ENCODE peak calls at places on chromosomes 12 and 14, in nine cellular contexts. One of them, this sample, is unnamed.

GRCh38 chr12:116377194-116377735 is 99.8 kb upstream of the MED13L start:
- DNase-seq in heart left ventricle: no peak
- DNase-seq in CD8-positive, alpha-beta T cell: no peak
- DNase-seq in NT2/D1: no peak
- DNase-seq in Panc1: no peak
- DNase-seq in GM23338: no peak
- DNase-seq in PC-3: no peak
- DNase-seq in IMR-90: no peak
- DNase-seq in lung: no peak
- DNase-seq in this sample: no peak

GRCh38 chr14:29273513-29273912 is 506.9 kb downstream of the FOXG1 start:
- DNase-seq in NT2/D1: no peak
- DNase-seq in PC-3: no peak
- DNase-seq in IMR-90: no peak
- DNase-seq in CD8-positive, alpha-beta T cell: no peak
- DNase-seq in lung: no peak
- DNase-seq in Panc1: no peak
- DNase-seq in GM23338: peak; percentile 24
- DNase-seq in heart left ventricle: no peak
- DNase-seq in this sample: no peak

GRCh38 chr12:67269632-67270578 is 747 bp downstream of the CAND1 start:
- DNase-seq in NT2/D1: peak; percentile 30
- DNase-seq in Panc1: no peak
- DNase-seq in GM23338: peak; percentile 85
- DNase-seq in IMR-90: no peak
- DNase-seq in lung: peak; percentile 49
- DNase-seq in PC-3: peak; percentile 33
- DNase-seq in CD8-positive, alpha-beta T cell: peak; percentile 26
- DNase-seq in heart left ventricle: peak; percentile 48
- DNase-seq in this sample: peak; percentile 52

GRCh38 chr12:46385439-46385838 is 12.9 kb upstream of the SLC38A2 start:
- DNase-seq in CD8-positive, alpha-beta T cell: no peak
- DNase-seq in lung: no peak
- DNase-seq in IMR-90: no peak
- DNase-seq in NT2/D1: no peak
- DNase-seq in GM23338: peak; percentile 29
- DNase-seq in PC-3: peak; percentile 25
- DNase-seq in Panc1: no peak
- DNase-seq in heart left ventricle: no peak
- DNase-seq in this sample: no peak

GRCh38 chr12:93795352-93795751 is 118.2 kb downstream of the CRADD start:
- DNase-seq in lung: no peak
- DNase-seq in GM23338: no peak
- DNase-seq in PC-3: no peak
- DNase-seq in heart left ventricle: no peak
- DNase-seq in NT2/D1: no peak
- DNase-seq in IMR-90: no peak
- DNase-seq in Panc1: no peak
- DNase-seq in CD8-positive, alpha-beta T cell: no peak
- DNase-seq in this sample: no peak

GRCh38 chr14:42090122-42090521 is 483.4 kb downstream of the LRFN5 start:
- DNase-seq in Panc1: no peak
- DNase-seq in PC-3: peak; percentile 73
- DNase-seq in GM23338: no peak
- DNase-seq in IMR-90: no peak
- DNase-seq in NT2/D1: no peak
- DNase-seq in heart left ventricle: no peak
- DNase-seq in CD8-positive, alpha-beta T cell: no peak
- DNase-seq in lung: no peak
- DNase-seq in this sample: no peak

GRCh38 chr12:55704824-55705780 is 2.6 kb downstream of the ITGA7 start:
- DNase-seq in heart left ventricle: peak; percentile 48
- DNase-seq in GM23338: no peak
- DNase-seq in Panc1: no peak
- DNase-seq in PC-3: no peak
- DNase-seq in CD8-positive, alpha-beta T cell: no peak
- DNase-seq in lung: no peak
- DNase-seq in IMR-90: no peak
- DNase-seq in NT2/D1: no peak
- DNase-seq in this sample: no peak

GRCh38 chr12:6345319-6346071 is 3.6 kb upstream of the TNFRSF1A start:
- DNase-seq in PC-3: peak; percentile 83
- DNase-seq in heart left ventricle: no peak
- DNase-seq in Panc1: no peak
- DNase-seq in CD8-positive, alpha-beta T cell: no peak
- DNase-seq in GM23338: no peak
- DNase-seq in lung: no peak
- DNase-seq in IMR-90: peak; percentile 99
- DNase-seq in NT2/D1: no peak
- DNase-seq in this sample: no peak

GRCh38 chr14:73634333-73634833 is 10.4 kb upstream of the DNAL1 start:
- DNase-seq in GM23338: peak; percentile 94
- DNase-seq in CD8-positive, alpha-beta T cell: no peak
- DNase-seq in lung: peak; percentile 31
- DNase-seq in PC-3: peak; percentile 40
- DNase-seq in Panc1: no peak
- DNase-seq in NT2/D1: peak; percentile 64
- DNase-seq in IMR-90: no peak
- DNase-seq in heart left ventricle: peak; percentile 48
- DNase-seq in this sample: no peak

GRCh38 chr12:47828967-47829482 is 9.3 kb upstream of the HDAC7 start:
- DNase-seq in heart left ventricle: peak; percentile 91
- DNase-seq in PC-3: peak; percentile 90
- DNase-seq in IMR-90: peak; percentile 59
- DNase-seq in GM23338: peak; percentile 76
- DNase-seq in lung: peak; percentile 86
- DNase-seq in CD8-positive, alpha-beta T cell: no peak
- DNase-seq in NT2/D1: no peak
- DNase-seq in Panc1: no peak
- DNase-seq in this sample: no peak

DNA sequence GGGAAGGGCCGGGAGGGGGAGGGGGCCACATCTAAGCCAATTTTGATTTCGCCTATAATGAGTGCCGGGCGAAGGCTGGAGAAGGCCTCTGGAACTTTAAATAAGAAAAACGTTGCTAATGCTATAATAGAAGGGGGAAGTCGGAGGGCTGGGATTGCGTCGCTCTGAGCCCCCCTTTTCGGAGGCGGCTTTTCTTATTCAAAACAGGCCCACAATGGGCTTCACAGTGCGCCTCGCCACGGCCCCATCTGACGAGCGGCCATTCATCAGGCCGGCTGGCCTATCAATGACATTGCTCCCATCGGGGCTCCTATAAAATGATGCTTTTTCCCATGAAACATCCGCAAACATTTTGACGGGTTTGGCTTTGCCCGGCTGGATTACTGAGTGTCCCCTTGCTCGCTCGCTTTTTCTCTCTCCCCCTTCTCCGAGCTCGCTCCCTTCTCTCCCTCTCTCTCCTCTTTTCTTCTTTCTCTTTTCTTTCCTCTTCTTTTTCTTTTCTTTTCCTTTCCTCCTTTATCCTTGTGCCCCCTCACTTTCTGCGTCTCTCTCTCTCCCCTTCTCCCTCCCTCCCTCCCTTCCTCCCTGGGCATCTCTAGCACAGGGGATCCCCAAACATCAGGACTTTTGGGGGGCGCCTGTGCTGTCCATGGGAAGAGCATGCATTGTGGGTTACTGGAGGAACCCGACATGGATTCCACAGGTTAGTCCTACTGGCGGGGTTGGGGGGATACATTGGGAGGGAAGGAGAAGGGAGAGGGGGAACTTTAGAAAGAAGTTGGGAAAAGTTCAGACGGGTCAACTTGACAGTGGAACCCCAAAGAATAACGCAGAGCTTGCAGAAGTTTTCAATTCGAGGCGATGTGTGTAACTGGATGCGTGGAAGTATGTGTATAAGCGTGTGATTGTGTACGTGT is at the start of gene RFX4:
- DNase-seq in Panc1: no peak
- DNase-seq in CD8-positive, alpha-beta T cell: no peak
- DNase-seq in PC-3: no peak
- DNase-seq in NT2/D1: peak; percentile 81
- DNase-seq in heart left ventricle: no peak
- DNase-seq in GM23338: peak; percentile 90
- DNase-seq in IMR-90: no peak
- DNase-seq in lung: no peak
- DNase-seq in this sample: no peak
- H3K4me3 ChIP-seq in Panc1: no peak within 1 kb of the TSS
- H3K4me3 ChIP-seq in CD8-positive, alpha-beta T cell: peak within 1 kb of the TSS; percentile 19
- H3K4me3 ChIP-seq in PC-3: no peak within 1 kb of the TSS
- H3K4me3 ChIP-seq in NT2/D1: peak within 1 kb of the TSS; percentile 49
- H3K4me3 ChIP-seq in heart left ventricle: peak within 1 kb of the TSS; percentile 43
- H3K4me3 ChIP-seq in GM23338: peak within 1 kb of the TSS; percentile 74
- H3K4me3 ChIP-seq in IMR-90: no peak within 1 kb of the TSS
- H3K4me3 ChIP-seq in lung: peak within 1 kb of the TSS; percentile 5
- H3K4me3 ChIP-seq in this sample: no peak within 1 kb of the TSS

GRCh38 chr12:122374707-122375106 is 47.8 kb downstream of the CLIP1 start:
- DNase-seq in IMR-90: no peak
- DNase-seq in Panc1: no peak
- DNase-seq in GM23338: no peak
- DNase-seq in heart left ventricle: no peak
- DNase-seq in NT2/D1: no peak
- DNase-seq in lung: no peak
- DNase-seq in PC-3: no peak
- DNase-seq in CD8-positive, alpha-beta T cell: no peak
- DNase-seq in this sample: no peak

GRCh38 chr12:122368361-122369073 is 54.0 kb downstream of the CLIP1 start:
- DNase-seq in NT2/D1: no peak
- DNase-seq in PC-3: peak; percentile 35
- DNase-seq in heart left ventricle: no peak
- DNase-seq in GM23338: no peak
- DNase-seq in Panc1: peak; percentile 42
- DNase-seq in CD8-positive, alpha-beta T cell: no peak
- DNase-seq in IMR-90: peak; percentile 81
- DNase-seq in lung: no peak
- DNase-seq in this sample: no peak

GRCh38 chr12:122366685-122367475 is 55.6 kb downstream of the CLIP1 start:
- DNase-seq in NT2/D1: peak; percentile 85
- DNase-seq in GM23338: peak; percentile 84
- DNase-seq in IMR-90: peak; percentile 90
- DNase-seq in PC-3: peak; percentile 78
- DNase-seq in Panc1: peak; percentile 74
- DNase-seq in heart left ventricle: peak; percentile 51
- DNase-seq in CD8-positive, alpha-beta T cell: no peak
- DNase-seq in lung: no peak
- DNase-seq in this sample: no peak

DNA sequence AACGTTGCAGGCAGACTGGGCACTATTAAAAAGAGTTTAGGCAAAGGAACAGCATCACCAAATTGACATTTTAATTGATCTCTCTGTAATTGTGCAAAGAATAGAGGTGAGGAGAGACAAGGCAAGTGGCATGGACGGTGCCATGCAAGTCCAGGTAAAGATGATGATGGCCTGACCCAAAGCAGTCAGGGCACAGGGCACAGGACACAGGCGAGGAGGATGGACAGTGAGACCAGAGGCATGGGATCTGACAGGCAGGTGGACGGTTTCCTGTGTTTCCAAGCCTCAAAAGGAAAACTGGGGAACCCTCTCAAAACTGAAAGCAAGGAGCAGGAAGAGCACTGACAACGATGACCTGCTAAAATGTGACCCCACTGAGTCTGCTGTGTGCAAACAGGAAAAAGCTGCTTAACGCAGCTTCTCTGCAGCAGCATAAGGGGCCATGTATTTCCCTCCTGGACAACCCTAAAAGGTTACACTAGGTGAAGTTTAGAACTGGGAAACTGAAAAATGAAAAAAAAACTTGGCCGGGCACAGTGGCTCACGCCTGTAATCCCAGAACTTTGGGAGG is 50.9 kb downstream of the CLIP1 start:
- DNase-seq in heart left ventricle: no peak
- DNase-seq in CD8-positive, alpha-beta T cell: no peak
- DNase-seq in IMR-90: no peak
- DNase-seq in PC-3: no peak
- DNase-seq in Panc1: no peak
- DNase-seq in lung: no peak
- DNase-seq in GM23338: no peak
- DNase-seq in NT2/D1: no peak
- DNase-seq in this sample: no peak
- H3K4me1 ChIP-seq in heart left ventricle: peaks cover 43% of the 10 kb centered on the region
- H3K4me1 ChIP-seq in CD8-positive, alpha-beta T cell: no peaks in the 10 kb centered on the region
- H3K4me1 ChIP-seq in IMR-90: peaks cover 13% of the 10 kb centered on the region
- H3K4me1 ChIP-seq in PC-3: peaks cover 16% of the 10 kb centered on the region
- H3K4me1 ChIP-seq in Panc1: peaks cover 45% of the 10 kb centered on the region
- H3K4me1 ChIP-seq in lung: peaks cover 11% of the 10 kb centered on the region
- H3K4me1 ChIP-seq in GM23338: no peaks in the 10 kb centered on the region
- H3K4me1 ChIP-seq in NT2/D1: no peaks in the 10 kb centered on the region
- H3K4me1 ChIP-seq in this sample: peaks cover 8% of the 10 kb centered on the region

DNA sequence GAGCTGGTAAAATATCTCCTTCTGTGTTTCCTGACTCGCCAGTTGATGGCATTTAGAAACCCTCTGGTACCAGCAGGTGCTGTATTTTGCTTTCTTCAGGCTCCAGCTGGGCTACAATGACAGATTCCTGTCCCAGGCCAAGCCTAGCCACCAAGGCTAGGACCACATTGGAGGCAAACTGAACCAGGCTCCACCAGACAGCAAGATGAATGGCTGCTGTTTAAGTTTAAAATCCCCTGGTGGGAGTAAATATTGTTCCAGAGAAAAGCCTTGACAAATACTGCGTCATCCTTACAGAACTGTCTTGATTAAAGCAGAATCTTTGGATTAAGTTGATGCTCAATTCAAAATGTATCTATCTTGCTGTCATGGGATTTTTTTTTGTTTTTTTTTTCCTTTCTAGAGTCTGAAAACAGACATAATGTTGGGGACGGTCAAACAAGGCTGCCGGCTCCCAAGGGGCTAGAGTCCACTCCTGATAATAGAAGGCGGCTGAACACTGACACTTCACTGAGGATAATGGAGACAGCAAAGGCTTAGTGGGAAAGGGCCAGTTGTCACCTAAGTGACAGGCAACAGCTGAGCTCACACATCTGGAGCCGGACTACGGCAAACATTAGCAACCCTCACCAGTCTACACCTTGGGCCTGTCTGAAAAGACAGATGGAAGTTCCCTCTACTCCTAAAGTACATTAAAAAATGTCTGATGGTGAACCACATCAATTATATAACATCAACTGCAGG is 1.8 kb downstream of the PRICKLE1 start:
- DNase-seq in Panc1: no peak
- DNase-seq in PC-3: peak; percentile 43
- DNase-seq in CD8-positive, alpha-beta T cell: no peak
- DNase-seq in NT2/D1: no peak
- DNase-seq in IMR-90: peak; percentile 16
- DNase-seq in heart left ventricle: peak; percentile 20
- DNase-seq in lung: no peak
- DNase-seq in GM23338: no peak
- DNase-seq in this sample: no peak
- H3K27me3 ChIP-seq in Panc1: peaks cover 17% of the 10 kb centered on the region
- H3K27me3 ChIP-seq in PC-3: no peaks in the 10 kb centered on the region
- H3K27me3 ChIP-seq in CD8-positive, alpha-beta T cell: peaks cover 18% of the 10 kb centered on the region
- H3K27me3 ChIP-seq in NT2/D1: peaks cover 47% of the 10 kb centered on the region
- H3K27me3 ChIP-seq in IMR-90: peaks cover 5% of the 10 kb centered on the region
- H3K27me3 ChIP-seq in heart left ventricle: no peaks in the 10 kb centered on the region
- H3K27me3 ChIP-seq in lung: no peaks in the 10 kb centered on the region
- H3K27me3 ChIP-seq in GM23338: peaks cover 53% of the 10 kb centered on the region
- H3K27me3 ChIP-seq in this sample: peaks cover 10% of the 10 kb centered on the region

DNA sequence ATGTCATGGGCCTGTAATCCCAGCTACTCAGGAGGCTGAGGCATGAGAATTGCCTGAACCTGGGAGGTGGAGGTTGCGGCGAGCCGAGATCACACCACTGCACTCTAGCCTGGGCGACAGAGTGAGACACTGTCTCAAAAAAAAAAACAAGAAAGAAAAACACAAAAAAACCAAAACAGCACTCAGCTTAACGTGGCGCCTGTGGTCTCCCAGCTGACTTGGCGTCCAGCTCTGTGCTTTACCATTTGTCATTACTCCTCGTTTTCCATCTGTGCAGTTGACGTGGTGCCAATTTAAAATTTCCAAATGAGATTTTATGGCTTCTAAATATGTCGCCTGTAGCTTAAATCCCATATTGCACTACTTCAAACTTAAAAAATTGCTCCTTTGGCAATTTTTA is 2.0 kb downstream of the MGP start:
- DNase-seq in heart left ventricle: no peak
- DNase-seq in NT2/D1: no peak
- DNase-seq in CD8-positive, alpha-beta T cell: no peak
- DNase-seq in IMR-90: no peak
- DNase-seq in lung: no peak
- DNase-seq in Panc1: no peak
- DNase-seq in PC-3: no peak
- DNase-seq in GM23338: no peak
- DNase-seq in this sample: no peak
- H3K4me3 ChIP-seq in heart left ventricle: peak overlapping the region; percentile 57
- H3K4me3 ChIP-seq in NT2/D1: no peak overlapping the region
- H3K4me3 ChIP-seq in CD8-positive, alpha-beta T cell: no peak overlapping the region
- H3K4me3 ChIP-seq in IMR-90: no peak overlapping the region
- H3K4me3 ChIP-seq in lung: no peak overlapping the region
- H3K4me3 ChIP-seq in Panc1: no peak overlapping the region
- H3K4me3 ChIP-seq in PC-3: no peak overlapping the region
- H3K4me3 ChIP-seq in GM23338: no peak overlapping the region
- H3K4me3 ChIP-seq in this sample: no peak overlapping the region